ENCODE peak calls at places on chromosome 14, in seven cellular contexts. One of them, this sample, is unnamed.

GRCh38 chr14:72608391-72609204 is 285.3 kb downstream of the DPF3 start:
- DNase-seq in endothelial cell of umbilical vein: peak; percentile 64
- DNase-seq in heart right ventricle: no peak
- DNase-seq in psoas muscle: no peak
- DNase-seq in H1: peak; percentile 11
- DNase-seq in GM23248: peak; percentile 97
- DNase-seq in AG04450: peak; percentile 88
- DNase-seq in this sample: no peak

GRCh38 chr14:90398315-90398811 is 1.5 kb downstream of the CALM1 start:
- DNase-seq in psoas muscle: no peak
- DNase-seq in H1: peak; percentile 54
- DNase-seq in heart right ventricle: peak; percentile 48
- DNase-seq in endothelial cell of umbilical vein: peak; percentile 45
- DNase-seq in GM23248: peak; percentile 64
- DNase-seq in AG04450: no peak
- DNase-seq in this sample: peak; percentile 89

GRCh38 chr14:91372680-91373495 is 44.7 kb downstream of the CCDC88C start:
- DNase-seq in endothelial cell of umbilical vein: peak; percentile 36
- DNase-seq in AG04450: no peak
- DNase-seq in H1: no peak
- DNase-seq in GM23248: no peak
- DNase-seq in psoas muscle: no peak
- DNase-seq in heart right ventricle: no peak
- DNase-seq in this sample: no peak

GRCh38 chr14:84520711-84521338 is 1009.1 kb upstream of the FLRT2 start:
- DNase-seq in heart right ventricle: no peak
- DNase-seq in H1: no peak
- DNase-seq in psoas muscle: no peak
- DNase-seq in endothelial cell of umbilical vein: no peak
- DNase-seq in AG04450: no peak
- DNase-seq in GM23248: no peak
- DNase-seq in this sample: no peak

GRCh38 chr14:90062852-90063539 is 1.2 kb downstream of the KCNK13 start:
- DNase-seq in AG04450: no peak
- DNase-seq in endothelial cell of umbilical vein: peak; percentile 10
- DNase-seq in psoas muscle: no peak
- DNase-seq in heart right ventricle: no peak
- DNase-seq in H1: peak; percentile 38
- DNase-seq in GM23248: no peak
- DNase-seq in this sample: no peak

GRCh38 chr14:61537567-61538463 is 157.5 kb upstream of the HIF1A start:
- DNase-seq in H1: no peak
- DNase-seq in heart right ventricle: no peak
- DNase-seq in endothelial cell of umbilical vein: peak; percentile 78
- DNase-seq in AG04450: no peak
- DNase-seq in GM23248: peak; percentile 88
- DNase-seq in psoas muscle: no peak
- DNase-seq in this sample: no peak

GRCh38 chr14:71371711-71372396 is 464.6 kb downstream of the PCNX1 start:
- DNase-seq in H1: no peak
- DNase-seq in GM23248: peak; percentile 85
- DNase-seq in psoas muscle: no peak
- DNase-seq in AG04450: no peak
- DNase-seq in heart right ventricle: no peak
- DNase-seq in endothelial cell of umbilical vein: peak; percentile 80
- DNase-seq in this sample: no peak

GRCh38 chr14:91063119-91063518 is 2.7 kb upstream of the RPS6KA5 start:
- DNase-seq in endothelial cell of umbilical vein: no peak
- DNase-seq in AG04450: no peak
- DNase-seq in H1: no peak
- DNase-seq in heart right ventricle: no peak
- DNase-seq in psoas muscle: no peak
- DNase-seq in GM23248: peak; percentile 2
- DNase-seq in this sample: no peak

GRCh38 chr14:34270361-34270760 is 191.7 kb downstream of the SPTSSA start:
- DNase-seq in endothelial cell of umbilical vein: no peak
- DNase-seq in AG04450: no peak
- DNase-seq in psoas muscle: no peak
- DNase-seq in GM23248: no peak
- DNase-seq in heart right ventricle: no peak
- DNase-seq in H1: no peak
- DNase-seq in this sample: no peak

GRCh38 chr14:68420354-68420753 is 372.5 kb downstream of the ZFP36L1 start:
- DNase-seq in AG04450: no peak
- DNase-seq in GM23248: no peak
- DNase-seq in endothelial cell of umbilical vein: no peak
- DNase-seq in H1: no peak
- DNase-seq in heart right ventricle: no peak
- DNase-seq in psoas muscle: no peak
- DNase-seq in this sample: no peak

GRCh38 chr14:102594514-102595175 is 2.2 kb downstream of the RCOR1 start:
- DNase-seq in AG04450: no peak
- DNase-seq in endothelial cell of umbilical vein: peak; percentile 75
- DNase-seq in psoas muscle: peak; percentile 62
- DNase-seq in heart right ventricle: peak; percentile 78
- DNase-seq in H1: no peak
- DNase-seq in GM23248: peak; percentile 83
- DNase-seq in this sample: peak; percentile 13

GRCh38 chr14:48398675-48399282 is 723.4 kb upstream of the MDGA2 start:
- DNase-seq in H1: no peak
- DNase-seq in heart right ventricle: no peak
- DNase-seq in psoas muscle: no peak
- DNase-seq in endothelial cell of umbilical vein: peak; percentile 19
- DNase-seq in AG04450: no peak
- DNase-seq in GM23248: peak; percentile 45
- DNase-seq in this sample: no peak

GRCh38 chr14:69037790-69038448 is 58.8 kb upstream of the ACTN1 start:
- DNase-seq in endothelial cell of umbilical vein: peak; percentile 76
- DNase-seq in heart right ventricle: no peak
- DNase-seq in GM23248: peak; percentile 71
- DNase-seq in AG04450: no peak
- DNase-seq in H1: no peak
- DNase-seq in psoas muscle: no peak
- DNase-seq in this sample: no peak

DNA sequence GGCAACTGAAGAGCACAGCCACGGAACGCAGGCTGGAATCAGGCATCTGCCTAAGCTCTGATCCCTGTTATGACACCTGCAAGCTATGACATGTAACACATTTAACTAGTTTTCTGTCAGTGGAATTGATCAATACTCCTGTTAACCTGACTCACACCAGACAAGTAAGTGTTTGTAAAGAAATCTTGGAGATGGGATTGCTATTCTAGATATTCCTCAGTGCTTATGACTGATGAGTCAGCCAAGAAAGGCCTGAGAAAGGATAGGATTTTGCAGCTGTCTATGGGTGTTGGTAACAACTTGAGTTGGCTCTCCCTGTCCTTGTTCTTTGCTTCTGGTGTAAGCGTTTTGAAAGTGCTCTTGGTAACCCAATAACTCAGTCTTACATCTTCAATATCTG is 110.5 kb downstream of the GPR135 start:
- DNase-seq in endothelial cell of umbilical vein: no peak
- DNase-seq in H1: no peak
- DNase-seq in GM23248: peak; percentile 75
- DNase-seq in heart right ventricle: no peak
- DNase-seq in psoas muscle: no peak
- DNase-seq in AG04450: peak; percentile 55
- DNase-seq in this sample: no peak
- H3K4me3 ChIP-seq in endothelial cell of umbilical vein: no peak overlapping the region
- H3K4me3 ChIP-seq in H1: no peak overlapping the region
- H3K4me3 ChIP-seq in GM23248: no peak overlapping the region
- H3K4me3 ChIP-seq in heart right ventricle: no peak overlapping the region
- H3K4me3 ChIP-seq in psoas muscle: no peak overlapping the region
- H3K4me3 ChIP-seq in AG04450: no peak overlapping the region
- H3K4me3 ChIP-seq in this sample: no peak overlapping the region

GRCh38 chr14:54220697-54221431 is 175.9 kb upstream of the CDKN3 start:
- DNase-seq in endothelial cell of umbilical vein: no peak
- DNase-seq in AG04450: no peak
- DNase-seq in GM23248: no peak
- DNase-seq in psoas muscle: no peak
- DNase-seq in heart right ventricle: no peak
- DNase-seq in H1: no peak
- DNase-seq in this sample: no peak

GRCh38 chr14:54220122-54220691 is 176.6 kb upstream of the CDKN3 start:
- DNase-seq in psoas muscle: peak; percentile 27
- DNase-seq in GM23248: peak; percentile 47
- DNase-seq in H1: peak; percentile 63
- DNase-seq in endothelial cell of umbilical vein: peak; percentile 19
- DNase-seq in heart right ventricle: peak; percentile 49
- DNase-seq in AG04450: no peak
- DNase-seq in this sample: no peak

GRCh38 chr14:54223978-54224377 is 172.8 kb upstream of the CDKN3 start:
- DNase-seq in GM23248: no peak
- DNase-seq in psoas muscle: no peak
- DNase-seq in H1: no peak
- DNase-seq in heart right ventricle: no peak
- DNase-seq in AG04450: no peak
- DNase-seq in endothelial cell of umbilical vein: no peak
- DNase-seq in this sample: no peak

GRCh38 chr14:54221432-54221803 is 175.4 kb upstream of the CDKN3 start:
- DNase-seq in endothelial cell of umbilical vein: no peak
- DNase-seq in psoas muscle: no peak
- DNase-seq in AG04450: no peak
- DNase-seq in GM23248: no peak
- DNase-seq in heart right ventricle: no peak
- DNase-seq in H1: no peak
- DNase-seq in this sample: no peak

GRCh38 chr14:54221971-54222370 is 174.8 kb upstream of the CDKN3 start:
- DNase-seq in heart right ventricle: no peak
- DNase-seq in psoas muscle: no peak
- DNase-seq in GM23248: no peak
- DNase-seq in H1: no peak
- DNase-seq in endothelial cell of umbilical vein: no peak
- DNase-seq in AG04450: no peak
- DNase-seq in this sample: no peak
- H3K27me3 ChIP-seq in heart right ventricle: no peaks in the 10 kb centered on the region
- H3K27me3 ChIP-seq in psoas muscle: no peaks in the 10 kb centered on the region
- H3K27me3 ChIP-seq in GM23248: no peaks in the 10 kb centered on the region
- H3K27me3 ChIP-seq in H1: peaks cover 16% of the 10 kb centered on the region
- H3K27me3 ChIP-seq in endothelial cell of umbilical vein: no peaks in the 10 kb centered on the region
- H3K27me3 ChIP-seq in AG04450: peaks cover 24% of the 10 kb centered on the region
- H3K27me3 ChIP-seq in this sample: peaks cover 60% of the 10 kb centered on the region

DNA sequence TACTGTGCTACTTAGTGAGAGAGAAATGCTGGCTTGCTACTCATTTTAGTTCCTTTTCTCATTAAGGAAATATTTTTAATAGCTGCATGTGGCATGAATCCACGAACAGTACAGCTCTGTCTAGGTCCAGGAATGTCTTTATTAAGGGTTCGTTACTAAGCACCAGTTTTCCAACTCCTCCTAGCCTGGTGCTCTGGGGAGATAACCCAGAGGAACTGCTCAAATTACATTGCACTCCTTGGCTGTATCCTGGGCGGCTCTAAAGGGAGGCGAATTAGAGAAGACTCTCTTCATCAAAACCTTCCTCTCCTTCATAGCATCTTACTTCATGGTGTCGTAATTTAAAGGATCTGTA is 101.3 kb downstream of the PPM1A start:
- DNase-seq in H1: no peak
- DNase-seq in endothelial cell of umbilical vein: no peak
- DNase-seq in AG04450: no peak
- DNase-seq in heart right ventricle: no peak
- DNase-seq in psoas muscle: no peak
- DNase-seq in GM23248: peak; percentile 5
- DNase-seq in this sample: no peak
- H3K4me3 ChIP-seq in H1: no peak overlapping the region
- H3K4me3 ChIP-seq in endothelial cell of umbilical vein: no peak overlapping the region
- H3K4me3 ChIP-seq in AG04450: no peak overlapping the region
- H3K4me3 ChIP-seq in heart right ventricle: no peak overlapping the region
- H3K4me3 ChIP-seq in psoas muscle: peak overlapping the region; percentile 26
- H3K4me3 ChIP-seq in GM23248: no peak overlapping the region
- H3K4me3 ChIP-seq in this sample: no peak overlapping the region

GRCh38 chr14:100825691-100826331 is at the start of gene MEG3:
- DNase-seq in psoas muscle: peak; percentile 56
- DNase-seq in endothelial cell of umbilical vein: peak; percentile 80
- DNase-seq in heart right ventricle: peak; percentile 28
- DNase-seq in H1: no peak
- DNase-seq in GM23248: peak; percentile 85
- DNase-seq in AG04450: peak; percentile 65
- DNase-seq in this sample: no peak
- H3K27me3 ChIP-seq in psoas muscle: no peaks in the 10 kb centered on the region
- H3K27me3 ChIP-seq in endothelial cell of umbilical vein: peaks cover 4% of the 10 kb centered on the region
- H3K27me3 ChIP-seq in heart right ventricle: no peaks in the 10 kb centered on the region
- H3K27me3 ChIP-seq in H1: no peaks in the 10 kb centered on the region
- H3K27me3 ChIP-seq in GM23248: no peaks in the 10 kb centered on the region
- H3K27me3 ChIP-seq in AG04450: no peaks in the 10 kb centered on the region
- H3K27me3 ChIP-seq in this sample: peaks cover 10% of the 10 kb centered on the region

GRCh38 chr14:104841730-104842129 is 23.3 kb upstream of the CEP170B start:
- DNase-seq in heart right ventricle: no peak
- DNase-seq in H1: no peak
- DNase-seq in AG04450: no peak
- DNase-seq in endothelial cell of umbilical vein: no peak
- DNase-seq in psoas muscle: no peak
- DNase-seq in GM23248: no peak
- DNase-seq in this sample: no peak

GRCh38 chr14:104845033-104845666 is 19.9 kb upstream of the CEP170B start:
- DNase-seq in endothelial cell of umbilical vein: no peak
- DNase-seq in heart right ventricle: no peak
- DNase-seq in AG04450: no peak
- DNase-seq in psoas muscle: no peak
- DNase-seq in GM23248: no peak
- DNase-seq in H1: no peak
- DNase-seq in this sample: no peak

GRCh38 chr14:104844306-104845032 is 20.6 kb upstream of the CEP170B start:
- DNase-seq in endothelial cell of umbilical vein: no peak
- DNase-seq in psoas muscle: no peak
- DNase-seq in heart right ventricle: no peak
- DNase-seq in GM23248: peak; percentile 26
- DNase-seq in H1: peak; percentile 78
- DNase-seq in AG04450: no peak
- DNase-seq in this sample: no peak

GRCh38 chr14:104843442-104844305 is 21.4 kb upstream of the CEP170B start:
- DNase-seq in endothelial cell of umbilical vein: no peak
- DNase-seq in AG04450: no peak
- DNase-seq in GM23248: peak; percentile 47
- DNase-seq in psoas muscle: no peak
- DNase-seq in H1: peak; percentile 72
- DNase-seq in heart right ventricle: peak; percentile 19
- DNase-seq in this sample: no peak

DNA sequence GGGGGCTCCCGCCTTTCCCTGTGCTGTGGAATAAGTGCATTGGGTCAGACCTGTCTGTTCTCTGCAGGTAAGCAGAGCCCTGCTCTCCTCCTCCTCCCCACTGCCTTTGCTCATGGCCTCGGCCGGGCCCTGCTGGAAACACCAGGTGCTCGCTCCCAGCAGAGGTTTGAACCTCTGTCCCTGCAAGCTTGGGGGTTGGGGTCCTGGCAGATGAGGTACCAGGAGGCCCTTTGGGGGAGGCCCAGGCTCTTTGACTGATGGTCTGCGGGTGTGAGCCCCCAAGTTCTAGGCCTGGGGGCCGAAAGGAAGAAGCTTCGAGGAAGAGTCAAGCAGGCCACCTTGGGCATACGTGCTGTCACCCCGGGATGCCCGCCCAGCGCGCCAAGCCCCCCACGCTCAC is 22.1 kb upstream of the CEP170B start:
- DNase-seq in H1: no peak
- DNase-seq in psoas muscle: no peak
- DNase-seq in endothelial cell of umbilical vein: no peak
- DNase-seq in AG04450: no peak
- DNase-seq in GM23248: no peak
- DNase-seq in heart right ventricle: no peak
- DNase-seq in this sample: no peak
- H3K4me3 ChIP-seq in H1: peak overlapping the region; percentile 48
- H3K4me3 ChIP-seq in psoas muscle: peak overlapping the region; percentile 62
- H3K4me3 ChIP-seq in endothelial cell of umbilical vein: no peak overlapping the region
- H3K4me3 ChIP-seq in AG04450: no peak overlapping the region
- H3K4me3 ChIP-seq in GM23248: peak overlapping the region; percentile 59
- H3K4me3 ChIP-seq in heart right ventricle: peak overlapping the region; percentile 38
- H3K4me3 ChIP-seq in this sample: no peak overlapping the region